ENCODE peak calls at places on chromosomes 2 and 18, in eight cellular contexts. W, K, Z, T, H, L, O and Q are unnamed samples. For H3K27me3 and H3K36me3, the result is how much of the 10 kb centered on the place peaks cover.

GRCh38 chr2:174059875-174060226 is 94.7 kb upstream of the SP3 start:
- DNase-seq in Z (peak), L (peak), W (no peak), H (no peak), T (no peak), K (peak), O (peak), Q (no peak)

GRCh38 chr18:61935362-61935761 is 42.6 kb upstream of the RNF152 start:
- DNase-seq in L (no peak), Z (no peak), H (no peak), W (no peak), T (no peak), O (no peak), K (no peak), Q (no peak)

GRCh38 chr18:25171334-25171733 is 180.6 kb downstream of the ZNF521 start:
- DNase-seq in W (no peak), O (no peak), Z (no peak), L (no peak), K (no peak), T (no peak), H (no peak), Q (no peak)

GRCh38 chr2:36951574-36951973 is 14.8 kb downstream of the STRN start:
- DNase-seq in W (no peak), Z (peak), L (no peak), O (peak), H (no peak), K (peak), T (no peak), Q (no peak)

GRCh38 chr2:74632939-74633312 is 15.2 kb downstream of the M1AP start:
- DNase-seq in H (no peak), Z (no peak), K (peak), T (no peak), L (no peak), O (no peak), W (no peak), Q (no peak)

GRCh38 chr2:33426666-33427231 is 49.7 kb upstream of the RASGRP3 start:
- DNase-seq in O (peak), H (no peak), T (no peak), L (peak), K (peak), W (no peak), Z (peak), Q (no peak)

GRCh38 chr18:61606759-61607158 is 273.5 kb downstream of the CDH20 start:
- DNase-seq in W (peak), K (peak), O (peak), Z (peak), H (peak), L (peak), T (peak), Q (peak)

GRCh38 chr2:2662037-2662846 is 331.2 kb upstream of the MYT1L start:
- DNase-seq in H (no peak), W (peak), T (no peak), Z (peak), O (no peak), L (no peak), K (peak), Q (no peak)

GRCh38 chr18:47263197-47263827 is 11.9 kb upstream of the SKOR2 start:
- DNase-seq in T (peak), O (no peak), K (no peak), L (peak), H (no peak), Z (no peak), W (no peak), Q (peak)

GRCh38 chr2:88658890-88659881 is 31.9 kb upstream of the EIF2AK3 start:
- DNase-seq in Z (peak), L (peak), T (no peak), H (no peak), W (peak), O (peak), K (peak), Q (peak)

GRCh38 chr18:51997129-51997528 is 342.9 kb upstream of the DCC start:
- DNase-seq in Z (no peak), K (no peak), T (no peak), L (no peak), O (no peak), W (no peak), H (no peak), Q (no peak)

GRCh38 chr2:71226391-71226964 is 425 bp downstream of the PAIP2B start:
- DNase-seq in T (peak), K (peak), L (no peak), H (peak), O (no peak), W (peak), Z (no peak), Q (peak)

GRCh38 chr2:120856421-120856862 is 120.8 kb downstream of the GLI2 start:
- DNase-seq in Z (peak), K (peak), W (no peak), L (peak), T (peak), O (peak), H (peak), Q (peak)

GRCh38 chr18:73948497-73948896 is 199.1 kb downstream of the FBXO15 start:
- DNase-seq in T (no peak), K (no peak), H (no peak), L (no peak), W (no peak), Z (peak), O (peak), Q (no peak)

GRCh38 chr18:6566338-6566911 is 151.7 kb upstream of the L3MBTL4 start:
- DNase-seq in Z (no peak), H (no peak), O (no peak), K (no peak), T (peak), L (no peak), W (no peak), Q (no peak)

GRCh38 chr2:4914551-4914950 is 777.6 kb upstream of the SOX11 start:
- DNase-seq in T (no peak), W (no peak), O (no peak), H (no peak), L (no peak), Z (no peak), K (peak), Q (no peak)

GRCh38 chr2:223072826-223073225 is 20.8 kb downstream of the KCNE4 start:
- DNase-seq in L (no peak), H (no peak), T (no peak), O (no peak), W (no peak), K (no peak), Z (no peak), Q (no peak)

GRCh38 chr2:239731422-239731821 is 293.7 kb downstream of the NDUFA10 start:
- DNase-seq in Z (no peak), L (no peak), H (no peak), T (peak), W (no peak), K (no peak), O (no peak), Q (peak)

GRCh38 chr2:162475661-162476060 is 131.7 kb downstream of the GCA start:
- DNase-seq in Z (no peak), K (no peak), O (no peak), H (peak), L (no peak), W (no peak), T (peak), Q (no peak)

GRCh38 chr2:98839292-98839691 is 96.7 kb downstream of the CRACDL start:
- DNase-seq in L (no peak), K (peak), Z (peak), H (no peak), T (no peak), O (peak), W (no peak), Q (no peak)

GRCh38 chr2:157899125-157899839 is 23.2 kb upstream of the ACVR1 start:
- DNase-seq in H (no peak), T (no peak), O (no peak), L (no peak), K (no peak), Z (no peak), W (no peak), Q (no peak)

GRCh38 chr18:73407506-73407905 is 539.7 kb upstream of the NETO1 start:
- DNase-seq in W (no peak), O (peak), L (no peak), H (no peak), K (peak), T (no peak), Z (peak), Q (no peak)

GRCh38 chr2:84959494-84960156 is 11.3 kb upstream of the KCMF1 start:
- DNase-seq in K (peak), Z (peak), W (no peak), H (no peak), L (peak), O (peak), T (peak), Q (peak)

GRCh38 chr2:98909381-98910211 is 26.4 kb downstream of the CRACDL start:
- DNase-seq in W (peak), O (peak), T (peak), K (peak), Z (peak), L (no peak), H (peak), Q (peak)

GRCh38 chr2:893311-893710 is 57.3 kb upstream of the SNTG2 start:
- DNase-seq in Z (no peak), O (no peak), K (no peak), T (peak), L (no peak), H (no peak), W (peak), Q (peak)

GRCh38 chr18:63285332-63285731 is 34.2 kb downstream of the BCL2 start:
- DNase-seq in T (no peak), O (no peak), W (no peak), K (no peak), Z (no peak), H (no peak), L (no peak), Q (no peak)

GRCh38 chr2:37324536-37324785 is 172 bp downstream of the PRKD3 start:
- DNase-seq in W (peak), K (peak), H (peak), L (no peak), O (no peak), Z (peak), T (peak), Q (no peak)

GRCh38 chr2:207394812-207395534 is 134.8 kb upstream of the CREB1 start:
- DNase-seq in K (peak), Z (peak), O (peak), H (no peak), W (peak), L (peak), T (no peak), Q (no peak)

GRCh38 chr2:211800001-211800400 is 738.6 kb downstream of the ERBB4 start:
- DNase-seq in L (no peak), T (no peak), K (no peak), W (no peak), O (no peak), Z (no peak), H (no peak), Q (no peak)

GRCh38 chr2:103008586-103008985 is 246.8 kb downstream of the TMEM182 start:
- DNase-seq in L (no peak), O (no peak), H (peak), W (no peak), T (peak), Z (no peak), K (no peak), Q (peak)

GRCh38 chr18:77360315-77361186 is 110.9 kb downstream of the GALR1 start:
- DNase-seq in O (no peak), Z (no peak), H (peak), W (no peak), K (no peak), L (no peak), T (peak), Q (no peak)

GRCh38 chr2:232293191-232293590 is 85.4 kb upstream of the ALPP start:
- DNase-seq in W (no peak), O (no peak), L (no peak), K (no peak), Z (no peak), H (no peak), T (no peak), Q (peak)

GRCh38 chr2:140177081-140177480 is 1396.9 kb upstream of the NXPH2 start:
- DNase-seq in O (no peak), H (no peak), K (no peak), Z (no peak), L (no peak), W (no peak), T (no peak), Q (no peak)

GRCh38 chr2:12291303-12291702 is 425.4 kb upstream of the TRIB2 start:
- DNase-seq in Z (no peak), W (no peak), H (no peak), O (no peak), K (no peak), T (no peak), L (no peak), Q (no peak)

GRCh38 chr2:65416945-65417344 is 15.5 kb downstream of the SPRED2 start:
- DNase-seq in O (no peak), Z (no peak), K (no peak), T (no peak), L (no peak), W (no peak), H (no peak), Q (no peak)

GRCh38 chr2:152126664-152127063 is 27.8 kb upstream of the CACNB4 start:
- DNase-seq in L (no peak), H (no peak), Z (no peak), O (no peak), K (no peak), W (no peak), T (no peak), Q (no peak)

GRCh38 chr2:10923965-10924364 is 12.2 kb downstream of the KCNF1 start:
- DNase-seq in W (no peak), H (no peak), Z (no peak), O (no peak), L (no peak), K (no peak), T (no peak), Q (no peak)

GRCh38 chr2:158740127-158740526 is 55.0 kb upstream of the DAPL1 start:
- DNase-seq in K (no peak), T (no peak), Z (peak), W (no peak), O (no peak), L (no peak), H (no peak), Q (no peak)

GRCh38 chr18:59707306-59707705 is 10.1 kb upstream of the CCBE1 start:
- DNase-seq in Z (no peak), H (no peak), O (no peak), K (no peak), W (no peak), L (no peak), T (no peak), Q (no peak)

DNA sequence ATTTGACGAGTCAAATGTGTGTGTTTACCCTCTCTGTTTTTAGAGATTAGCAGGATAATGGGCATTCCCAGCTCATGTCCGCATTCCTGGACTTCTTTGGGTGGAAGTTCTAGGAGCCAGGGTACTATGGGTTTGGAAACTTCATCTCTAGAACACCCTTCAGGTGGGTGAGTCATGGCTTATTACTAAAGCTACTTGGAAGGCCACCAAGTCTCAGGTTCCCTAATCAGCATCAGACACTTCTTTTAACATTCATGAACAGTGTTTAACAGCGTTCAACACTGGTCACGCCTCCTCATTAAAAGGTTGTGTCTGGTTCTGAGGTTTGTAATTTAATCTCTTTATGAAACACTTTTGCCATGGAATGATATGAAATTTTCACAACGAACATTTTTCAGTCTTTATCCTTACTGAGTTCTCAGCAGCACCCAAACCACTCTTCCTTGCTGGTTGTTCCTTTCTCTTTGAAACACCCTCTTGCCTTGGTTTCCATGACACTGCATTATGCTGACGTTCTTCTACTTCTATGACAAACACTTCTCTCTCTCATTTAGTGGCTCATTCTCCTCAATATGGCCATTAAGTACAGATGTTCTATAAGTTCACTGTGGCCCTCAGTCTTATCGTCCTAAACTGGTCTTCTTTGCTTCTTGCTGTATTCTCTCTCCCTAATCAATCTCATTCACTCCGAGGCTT is 49.3 kb downstream of the MMADHC start:
- DNase-seq in O (no peak), W (no peak), K (no peak), T (no peak), L (no peak), Z (no peak), H (no peak), Q (no peak)
- H3K4me3 ChIP-seq in O (no peak), W (no peak), K (no peak), T (no peak), L (no peak), Z (no peak), H (no peak), Q (no peak)

DNA sequence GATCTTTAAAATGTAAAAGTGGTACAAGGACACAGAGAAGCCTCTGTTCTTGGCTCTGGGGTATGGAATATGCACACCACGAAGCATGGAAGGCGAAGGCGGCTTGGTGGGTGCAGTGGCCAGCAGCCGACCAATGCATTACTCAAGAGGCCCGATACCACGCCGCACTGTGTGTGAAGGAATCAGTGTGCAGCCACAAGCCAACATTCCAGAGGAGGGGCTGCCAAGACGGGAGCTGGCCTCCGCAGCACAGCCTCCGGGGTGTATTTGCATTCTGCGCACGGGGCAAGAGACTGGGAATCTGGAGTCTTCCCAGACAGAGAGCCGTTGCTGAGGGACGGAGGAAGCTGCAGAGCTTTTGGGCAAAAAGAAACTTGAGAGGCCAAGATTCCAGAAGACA is 19.8 kb downstream of the KIF1A start:
- DNase-seq in T (peak), L (no peak), W (no peak), Z (peak), H (no peak), K (no peak), O (peak), Q (no peak)
- H3K27me3 ChIP-seq in T (under half), L (half or more), W (under half), Z (half or more), H (under half), K (half or more), O (half or more), Q (under half)

GRCh38 chr2:238433941-238434845 is 7.5 kb downstream of the ASB1 start:
- DNase-seq in W (no peak), Z (peak), O (peak), T (no peak), L (peak), K (peak), H (no peak), Q (no peak)
- H3K36me3 ChIP-seq in W (under half), Z (under half), O (under half), T (under half), L (half or more), K (under half), H (under half), Q (under half)

GRCh38 chr18:79403723-79404566 is 8.2 kb downstream of the NFATC1 start:
- DNase-seq in K (peak), L (no peak), O (no peak), Z (no peak), W (no peak), T (no peak), H (no peak), Q (no peak)
- H3K4me3 ChIP-seq in K (no peak), L (no peak), O (peak), Z (no peak), W (no peak), T (no peak), H (no peak), Q (no peak)